ENCODE peak calls at places on chromosomes 3 and 15, in five cellular contexts. V is A549, S is spleen, Y is body of pancreas, Q is heart left ventricle. G is an unnamed sample.

GRCh38 chr15:64521726-64522164 is 61.4 kb downstream of the ZNF609 start:
- DNase-seq in Y (peak; percentile 85), V (peak; percentile 81), S (no peak), Q (peak; percentile 60), G (peak; percentile 59)

GRCh38 chr3:86984271-86984670 is 6.7 kb downstream of the VGLL3 start:
- DNase-seq in Q (no peak), S (no peak), V (no peak), Y (no peak), G (no peak)

GRCh38 chr3:179071569-179072397 is at the start of gene ZMAT3:
- DNase-seq in Y (peak; percentile 87), Q (peak; percentile 92), V (peak; percentile 73), S (peak; percentile 96), G (peak; percentile 65)

GRCh38 chr3:45537960-45538640 is 56.5 kb upstream of the LIMD1 start:
- DNase-seq in Y (peak; percentile 70), S (no peak), Q (peak; percentile 58), V (no peak), G (no peak)

GRCh38 chr3:140023616-140024530 is 88.9 kb downstream of the CLSTN2 start:
- DNase-seq in V (no peak), Q (peak; percentile 37), S (no peak), Y (no peak), G (no peak)

GRCh38 chr15:55168350-55168974 is 28.3 kb downstream of the RSL24D1 start:
- DNase-seq in S (peak; percentile 75), Y (peak; percentile 51), V (peak; percentile 88), Q (peak; percentile 38), G (no peak)

GRCh38 chr3:120908803-120909601 is 997 bp downstream of the STXBP5L start:
- DNase-seq in V (no peak), S (no peak), Q (peak; percentile 21), Y (peak; percentile 18), G (no peak)

GRCh38 chr3:132973441-132973840 is 64.8 kb upstream of the TMEM108 start:
- DNase-seq in Y (no peak), Q (no peak), S (no peak), V (no peak), G (no peak)

GRCh38 chr3:133374706-133375105 is 25.1 kb upstream of the BFSP2 start:
- DNase-seq in Q (no peak), Y (no peak), V (no peak), S (no peak), G (no peak)

GRCh38 chr3:134850761-134851160 is 55.7 kb downstream of the EPHB1 start:
- DNase-seq in V (no peak), Q (no peak), S (no peak), Y (no peak), G (no peak)

GRCh38 chr3:8618950-8619349 is 25.6 kb downstream of the SSUH2 start:
- DNase-seq in Q (no peak), S (no peak), Y (no peak), V (no peak), G (no peak)

GRCh38 chr3:131216801-131217200 is 164.8 kb upstream of the NUDT16 start:
- DNase-seq in Q (peak; percentile 66), Y (peak; percentile 7), V (peak; percentile 36), S (no peak), G (no peak)

GRCh38 chr15:38941399-38941953 is 376.9 kb upstream of the RASGRP1 start:
- DNase-seq in Q (no peak), S (no peak), V (no peak), Y (no peak), G (no peak)

GRCh38 chr3:187919018-187919417 is 173.8 kb upstream of the BCL6 start:
- DNase-seq in S (no peak), V (no peak), Q (no peak), Y (peak; percentile 22), G (no peak)

GRCh38 chr15:74845581-74845980 is 2.6 kb upstream of the ULK3 start:
- DNase-seq in Y (no peak), Q (no peak), S (no peak), V (no peak), G (no peak)

GRCh38 chr15:58573270-58573669 is 141.5 kb downstream of the LIPC start:
- DNase-seq in V (no peak), Q (no peak), Y (no peak), S (no peak), G (no peak)

GRCh38 chr15:51077565-51078153 is 17.0 kb downstream of the TNFAIP8L3 start:
- DNase-seq in S (peak; percentile 88), Y (peak; percentile 68), V (no peak), Q (peak; percentile 73), G (peak; percentile 27)

GRCh38 chr15:66935688-66936087 is 129.7 kb upstream of the SMAD3 start:
- DNase-seq in Q (no peak), Y (no peak), S (no peak), V (no peak), G (no peak)

GRCh38 chr15:44034933-44035624 is 160.0 kb downstream of the FRMD5 start:
- DNase-seq in V (no peak), Q (no peak), S (no peak), Y (no peak), G (no peak)

GRCh38 chr3:39637807-39638206 is 170.3 kb downstream of the MOBP start:
- DNase-seq in Y (no peak), Q (no peak), V (peak; percentile 62), S (no peak), G (no peak)

GRCh38 chr15:28885630-28886430 is at the start of gene APBA2:
- DNase-seq in S (peak; percentile 83), V (peak; percentile 55), Y (peak; percentile 36), Q (no peak), G (no peak)

GRCh38 chr3:162391301-162391700 is 894.7 kb downstream of the OTOL1 start:
- DNase-seq in V (peak; percentile 42), Y (no peak), S (no peak), Q (no peak), G (no peak)

GRCh38 chr3:170750478-170750830 is 119.5 kb downstream of the RPL22L1 start:
- DNase-seq in S (no peak), V (no peak), Y (no peak), Q (no peak), G (no peak)

GRCh38 chr15:64775551-64776401 is at the start of gene RBPMS2:
- DNase-seq in Y (peak; percentile 11), Q (peak; percentile 58), S (no peak), V (peak; percentile 38), G (no peak)

GRCh38 chr3:71559021-71559420 is 24.5 kb downstream of the FOXP1 start:
- DNase-seq in S (no peak), V (no peak), Y (no peak), Q (no peak), G (no peak)

GRCh38 chr15:65917407-65917756 is 48.1 kb downstream of the RAB11A start:
- DNase-seq in V (no peak), Y (no peak), S (no peak), Q (no peak), G (no peak)

GRCh38 chr3:158845748-158846350 is 44.0 kb downstream of the MFSD1 start:
- DNase-seq in V (peak; percentile 49), Y (peak; percentile 53), Q (no peak), S (no peak), G (no peak)

GRCh38 chr15:95591270-95591669 is 739.2 kb upstream of the NR2F2 start:
- DNase-seq in Y (no peak), S (no peak), Q (no peak), V (no peak), G (no peak)

GRCh38 chr3:38468811-38469210 is 15.1 kb downstream of the ACVR2B start:
- DNase-seq in V (no peak), Q (no peak), Y (peak; percentile 80), S (no peak), G (no peak)

GRCh38 chr3:61919371-61919770 is 358.0 kb downstream of the PTPRG start:
- DNase-seq in V (no peak), Y (no peak), S (no peak), Q (no peak), G (no peak)
- TF ChIP-seq CTCF in V (no peak), Y (no peak), S (no peak), Q (no peak), G (no peak)

GRCh38 chr3:46966811-46967210 is 9.7 kb downstream of the CCDC12 start:
- DNase-seq in Q (no peak), Y (no peak), S (peak; percentile 52), V (no peak), G (no peak)
- H3K4me1 ChIP-seq in Q (peaks cover 38% of the 10 kb centered on the region), Y (peaks cover 75% of the 10 kb centered on the region), S (peaks cover 90% of the 10 kb centered on the region), V (peaks cover 70% of the 10 kb centered on the region), G (peaks cover 28% of the 10 kb centered on the region)

DNA sequence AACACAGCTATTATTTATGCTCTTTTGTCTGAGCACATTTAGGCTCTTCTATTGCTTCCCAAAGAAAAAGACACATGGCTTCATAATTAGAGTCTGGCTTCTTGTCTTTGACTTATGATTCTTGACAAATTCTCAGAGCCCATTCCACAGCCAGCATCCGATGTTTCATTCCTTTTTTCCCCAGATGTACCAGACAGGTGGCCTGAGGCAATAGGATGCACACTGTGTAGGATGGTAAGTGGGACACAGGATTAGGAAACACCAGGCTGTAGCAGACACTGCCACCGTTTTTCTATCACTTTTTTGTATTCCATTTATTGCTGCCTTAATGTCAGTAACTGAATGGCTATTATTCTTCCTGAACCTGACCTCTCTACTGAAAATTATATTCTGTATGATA is 188.9 kb upstream of the CDIN1 start:
- DNase-seq in S (no peak), Q (no peak), V (no peak), Y (no peak), G (no peak)
- TF ChIP-seq POLR2A in S (no peak), Q (no peak), V (no peak), Y (no peak), G (no peak)

GRCh38 chr3:111248406-111248805 is 176.8 kb downstream of the NECTIN3 start:
- DNase-seq in Y (no peak), S (no peak), V (no peak), Q (no peak), G (no peak)

GRCh38 chr3:111246967-111247760 is 175.5 kb downstream of the NECTIN3 start:
- DNase-seq in Q (no peak), S (no peak), V (peak; percentile 56), Y (peak; percentile 13), G (no peak)

GRCh38 chr3:111253733-111254132 is 182.1 kb downstream of the NECTIN3 start:
- DNase-seq in Y (no peak), S (no peak), Q (no peak), V (no peak), G (no peak)

GRCh38 chr3:111249421-111249820 is 177.8 kb downstream of the NECTIN3 start:
- DNase-seq in S (no peak), Q (no peak), V (no peak), Y (no peak), G (no peak)

GRCh38 chr3:111252795-111253194 is 181.2 kb downstream of the NECTIN3 start:
- DNase-seq in V (peak; percentile 56), Q (no peak), S (peak; percentile 41), Y (no peak), G (no peak)
- TF ChIP-seq CTCF in V (no peak), Q (no peak), S (no peak), Y (no peak), G (no peak)

DNA sequence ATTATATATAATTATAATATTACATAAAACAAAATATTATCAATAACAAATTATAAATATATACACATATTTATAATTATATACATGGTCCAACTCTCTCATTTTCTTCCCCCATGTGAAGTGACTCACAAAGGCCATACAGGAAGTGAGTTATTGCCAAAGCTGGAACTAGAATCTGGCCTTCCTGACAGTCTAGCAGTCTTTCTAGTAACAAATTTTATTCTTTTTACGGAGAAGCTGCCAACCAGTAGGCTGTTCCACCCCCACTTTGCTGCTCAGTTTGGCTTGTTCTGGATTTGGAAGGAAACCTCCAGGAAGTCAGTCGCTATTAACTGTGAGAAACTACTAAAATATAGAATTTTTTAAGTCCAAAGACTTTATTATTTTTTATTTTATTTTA is 79.6 kb downstream of the DHX36 start:
- DNase-seq in S (no peak), Q (no peak), Y (no peak), V (no peak), G (no peak)
- H3K4me1 ChIP-seq in S (no peaks in the 10 kb centered on the region), Q (no peaks in the 10 kb centered on the region), Y (no peaks in the 10 kb centered on the region), V (peaks cover 19% of the 10 kb centered on the region), G (no peaks in the 10 kb centered on the region)